ENCODE peak calls at places on chromosomes 12 and 14, in ten cellular contexts. E, Y, Z, R, L, M, X, O, U and H are unnamed samples.

GRCh38 chr14:52068741-52069616 is at the start of gene NID2:
- DNase-seq in E (peak), Y (peak), Z (peak), R (peak), L (peak), M (peak), X (peak), O (peak), U (peak), H (no peak)

GRCh38 chr14:72888636-72889201 is 5.2 kb downstream of the DPF3 start:
- DNase-seq in E (peak), Y (no peak), Z (no peak), R (peak), L (no peak), M (no peak), X (peak), O (no peak), U (no peak), H (no peak)

GRCh38 chr12:127165567-127166392 is 1101.2 kb upstream of the TMEM132C start:
- DNase-seq in E (peak), Y (peak), Z (peak), R (peak), L (peak), M (peak), X (peak), O (peak), U (peak), H (peak)

GRCh38 chr12:68529466-68529865 is 81.2 kb upstream of the RAP1B start:
- DNase-seq in E (no peak), Y (no peak), Z (no peak), R (no peak), L (no peak), M (no peak), X (no peak), O (no peak), U (no peak), H (no peak)

GRCh38 chr12:71958993-71959588 is 20.4 kb downstream of the TPH2 start:
- DNase-seq in E (peak), Y (no peak), Z (no peak), R (peak), L (no peak), M (no peak), X (peak), O (no peak), U (no peak), H (no peak)

GRCh38 chr12:123474493-123475255 is 16.7 kb downstream of the SNRNP35 start:
- DNase-seq in E (no peak), Y (no peak), Z (no peak), R (no peak), L (no peak), M (no peak), X (no peak), O (no peak), U (no peak), H (no peak)

GRCh38 chr12:90390947-90391346 is 564.0 kb downstream of the CCER1 start:
- DNase-seq in E (peak), Y (no peak), Z (no peak), R (no peak), L (no peak), M (no peak), X (peak), O (no peak), U (no peak), H (no peak)

GRCh38 chr12:52232916-52233461 is at the start of gene KRT7:
- DNase-seq in E (no peak), Y (peak), Z (peak), R (no peak), L (peak), M (no peak), X (no peak), O (no peak), U (peak), H (no peak)

GRCh38 chr12:47736877-47737676 is 11.8 kb upstream of the ENDOU start:
- DNase-seq in E (peak), Y (peak), Z (peak), R (peak), L (peak), M (no peak), X (peak), O (peak), U (no peak), H (no peak)

GRCh38 chr14:63204407-63205280 is at the start of gene RHOJ:
- DNase-seq in E (peak), Y (peak), Z (no peak), R (peak), L (no peak), M (no peak), X (peak), O (peak), U (no peak), H (no peak)

GRCh38 chr14:78617735-78618134 is 447.6 kb downstream of the NRXN3 start:
- DNase-seq in E (no peak), Y (no peak), Z (no peak), R (no peak), L (no peak), M (no peak), X (no peak), O (no peak), U (no peak), H (no peak)

GRCh38 chr14:50865677-50866076 is 6.2 kb upstream of the ABHD12B start:
- DNase-seq in E (peak), Y (no peak), Z (no peak), R (peak), L (no peak), M (no peak), X (no peak), O (no peak), U (no peak), H (no peak)

GRCh38 chr14:66360526-66360925 is 125.6 kb upstream of the CCDC196 start:
- DNase-seq in E (no peak), Y (no peak), Z (no peak), R (no peak), L (no peak), M (no peak), X (no peak), O (no peak), U (no peak), H (no peak)

GRCh38 chr12:110641512-110641911 is 27.6 kb downstream of the TCTN1 start:
- DNase-seq in E (peak), Y (no peak), Z (no peak), R (peak), L (no peak), M (no peak), X (peak), O (peak), U (no peak), H (no peak)

GRCh38 chr14:104350463-104351185 is 212.2 kb downstream of the KIF26A start:
- DNase-seq in E (no peak), Y (no peak), Z (peak), R (no peak), L (peak), M (no peak), X (no peak), O (peak), U (no peak), H (no peak)

GRCh38 chr14:42123526-42123925 is 516.9 kb downstream of the LRFN5 start:
- DNase-seq in E (no peak), Y (no peak), Z (no peak), R (no peak), L (no peak), M (no peak), X (no peak), O (no peak), U (no peak), H (no peak)

GRCh38 chr14:70665448-70666363 is 24.0 kb downstream of the TTC9 start:
- DNase-seq in E (no peak), Y (peak), Z (peak), R (no peak), L (no peak), M (peak), X (no peak), O (no peak), U (peak), H (peak)

GRCh38 chr12:108269224-108269623 is 69.9 kb downstream of the CMKLR1 start:
- DNase-seq in E (no peak), Y (no peak), Z (no peak), R (no peak), L (no peak), M (no peak), X (no peak), O (no peak), U (no peak), H (no peak)

GRCh38 chr14:27917896-27918295 is 848.7 kb upstream of the FOXG1 start:
- DNase-seq in E (no peak), Y (no peak), Z (no peak), R (no peak), L (no peak), M (no peak), X (no peak), O (no peak), U (no peak), H (no peak)

GRCh38 chr14:33934043-33934750 is 16.7 kb downstream of the EGLN3 start:
- DNase-seq in E (peak), Y (no peak), Z (no peak), R (no peak), L (no peak), M (no peak), X (no peak), O (no peak), U (no peak), H (no peak)

GRCh38 chr12:13918883-13919282 is 62.5 kb downstream of the GRIN2B start:
- DNase-seq in E (no peak), Y (no peak), Z (no peak), R (no peak), L (no peak), M (peak), X (no peak), O (no peak), U (no peak), H (no peak)

GRCh38 chr14:85254718-85255117 is 275.2 kb upstream of the FLRT2 start:
- DNase-seq in E (no peak), Y (no peak), Z (no peak), R (no peak), L (no peak), M (no peak), X (no peak), O (no peak), U (no peak), H (no peak)

GRCh38 chr12:49930515-49931288 is 19.8 kb upstream of the AQP2 start:
- DNase-seq in E (peak), Y (no peak), Z (no peak), R (peak), L (no peak), M (no peak), X (peak), O (no peak), U (no peak), H (no peak)

GRCh38 chr14:105888784-105889665 is 362.6 kb downstream of the TMEM121 start:
- DNase-seq in E (no peak), Y (peak), Z (peak), R (no peak), L (peak), M (no peak), X (no peak), O (peak), U (no peak), H (no peak)

GRCh38 chr12:25373396-25373795 is 122.7 kb upstream of the KRAS start:
- DNase-seq in E (no peak), Y (no peak), Z (no peak), R (no peak), L (no peak), M (no peak), X (no peak), O (no peak), U (no peak), H (no peak)

GRCh38 chr12:53327435-53328042 is 6.1 kb upstream of the AAAS start:
- DNase-seq in E (peak), Y (no peak), Z (no peak), R (no peak), L (no peak), M (no peak), X (peak), O (no peak), U (peak), H (no peak)

GRCh38 chr14:33671556-33671955 is 279.3 kb downstream of the EGLN3 start:
- DNase-seq in E (no peak), Y (no peak), Z (no peak), R (no peak), L (no peak), M (no peak), X (no peak), O (no peak), U (no peak), H (no peak)

GRCh38 chr12:41174602-41175001 is 13.5 kb upstream of the PDZRN4 start:
- DNase-seq in E (no peak), Y (no peak), Z (no peak), R (no peak), L (no peak), M (no peak), X (no peak), O (no peak), U (no peak), H (no peak)

GRCh38 chr14:39581474-39581873 is 149.2 kb upstream of the FBXO33 start:
- DNase-seq in E (no peak), Y (no peak), Z (no peak), R (no peak), L (no peak), M (peak), X (peak), O (no peak), U (no peak), H (no peak)

GRCh38 chr12:4441355-4442330 is 4.0 kb downstream of the FGF6 start:
- DNase-seq in E (no peak), Y (no peak), Z (no peak), R (no peak), L (peak), M (peak), X (no peak), O (no peak), U (no peak), H (no peak)

GRCh38 chr12:64672925-64673409 is 62.7 kb downstream of the RASSF3 start:
- DNase-seq in E (peak), Y (peak), Z (peak), R (peak), L (peak), M (no peak), X (peak), O (peak), U (no peak), H (peak)

GRCh38 chr12:64670856-64671639 is 60.8 kb downstream of the RASSF3 start:
- DNase-seq in E (peak), Y (peak), Z (no peak), R (peak), L (no peak), M (no peak), X (peak), O (no peak), U (no peak), H (no peak)

GRCh38 chr12:64669270-64669842 is 59.1 kb downstream of the RASSF3 start:
- DNase-seq in E (no peak), Y (peak), Z (peak), R (peak), L (peak), M (peak), X (no peak), O (no peak), U (no peak), H (no peak)

GRCh38 chr12:64671682-64672081 is 61.4 kb downstream of the RASSF3 start:
- DNase-seq in E (no peak), Y (no peak), Z (no peak), R (no peak), L (no peak), M (no peak), X (no peak), O (no peak), U (no peak), H (no peak)

DNA sequence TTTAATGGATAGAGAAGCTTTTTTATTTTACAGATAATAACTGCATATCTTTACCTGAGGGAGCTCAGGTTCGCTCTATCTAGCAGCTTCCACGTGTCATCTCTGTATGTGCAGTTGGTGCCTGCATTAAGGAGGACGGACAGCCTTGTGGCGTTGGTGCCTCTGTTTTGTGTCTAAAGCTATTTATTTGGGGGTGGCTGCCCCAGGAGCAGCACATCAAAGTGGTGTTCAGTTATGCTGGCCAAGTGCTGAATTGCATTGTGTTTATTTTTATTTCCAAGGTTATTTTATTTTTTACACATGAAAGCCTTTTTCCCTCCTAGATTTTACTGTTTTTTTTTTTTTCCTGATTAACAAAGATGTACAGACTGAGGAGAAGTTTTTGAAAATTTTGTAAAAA is 59.7 kb downstream of the RASSF3 start:
- DNase-seq in E (no peak), Y (no peak), Z (no peak), R (no peak), L (no peak), M (peak), X (no peak), O (no peak), U (no peak), H (no peak)
- TF ChIP-seq CTCF in E (no peak), Y (no peak), Z (no peak), R (no peak), L (no peak), M (no peak), X (no peak), O (peak), U (no peak), H (no peak)

GRCh38 chr14:101563654-101564443 is 2.6 kb downstream of the DIO3 start:
- DNase-seq in E (no peak), Y (no peak), Z (peak), R (no peak), L (no peak), M (no peak), X (no peak), O (no peak), U (no peak), H (no peak)
- H3K4me3 ChIP-seq in E (no peak), Y (no peak), Z (no peak), R (no peak), L (no peak), M (no peak), X (no peak), O (peak), U (peak), H (no peak)

DNA sequence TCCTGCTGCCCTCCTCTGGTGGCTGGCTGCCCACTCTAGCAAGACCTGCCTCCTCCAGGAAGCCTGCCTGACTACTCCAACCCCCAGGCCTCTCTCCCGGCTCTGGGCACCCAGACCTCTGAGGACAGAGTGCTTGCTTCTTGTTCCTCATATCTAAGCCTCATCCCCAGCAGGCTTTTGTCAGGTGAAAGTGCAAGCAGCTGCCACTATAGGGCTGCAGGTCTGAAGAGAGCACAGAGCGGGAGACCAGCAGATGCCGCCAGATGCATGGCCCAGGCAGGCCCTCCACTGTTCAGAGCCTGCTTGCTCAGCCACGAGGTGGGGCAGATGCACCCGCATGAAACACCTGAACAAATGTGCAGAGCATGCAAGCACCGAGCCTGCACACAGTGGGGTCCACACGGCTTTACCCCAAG is 73.0 kb downstream of the SERPINA3 start:
- DNase-seq in E (no peak), Y (no peak), Z (no peak), R (no peak), L (peak), M (peak), X (no peak), O (no peak), U (no peak), H (no peak)
- TF ChIP-seq CTCF in E (no peak), Y (no peak), Z (no peak), R (no peak), L (no peak), M (no peak), X (no peak), O (no peak), U (no peak), H (peak)

GRCh38 chr12:50951112-50951511 is 1.2 kb upstream of the HIGD1C start:
- DNase-seq in E (no peak), Y (no peak), Z (no peak), R (no peak), L (no peak), M (no peak), X (no peak), O (no peak), U (no peak), H (no peak)

GRCh38 chr12:50960130-50960529 is 7.8 kb downstream of the HIGD1C start:
- DNase-seq in E (peak), Y (no peak), Z (no peak), R (peak), L (no peak), M (peak), X (no peak), O (no peak), U (no peak), H (no peak)

GRCh38 chr12:50952510-50952909 is at the start of gene HIGD1C:
- DNase-seq in E (no peak), Y (no peak), Z (no peak), R (no peak), L (no peak), M (no peak), X (no peak), O (no peak), U (no peak), H (no peak)

GRCh38 chr12:50955697-50956096 is 3.4 kb downstream of the HIGD1C start:
- DNase-seq in E (no peak), Y (no peak), Z (no peak), R (no peak), L (no peak), M (no peak), X (no peak), O (no peak), U (no peak), H (no peak)

GRCh38 chr12:50955288-50955687 is 2.9 kb downstream of the HIGD1C start:
- DNase-seq in E (no peak), Y (no peak), Z (no peak), R (no peak), L (no peak), M (no peak), X (no peak), O (no peak), U (no peak), H (no peak)
- H3K4me3 ChIP-seq in E (no peak), Y (no peak), Z (no peak), R (no peak), L (no peak), M (no peak), X (no peak), O (no peak), U (no peak), H (no peak)